ENCODE peak calls at places on chromosomes 6 and 20, in ten cellular contexts. D, Y, O, C, W, K, R, J, G and L are unnamed samples.

GRCh38 chr6:71478834-71479541 is 190.4 kb downstream of the OGFRL1 start:
- DNase-seq in D (no peak), Y (peak), O (no peak), C (no peak), W (no peak), K (no peak), R (no peak), J (no peak), G (peak), L (peak)

GRCh38 chr6:14309516-14309915 is 191.9 kb downstream of the CD83 start:
- DNase-seq in D (no peak), Y (no peak), O (no peak), C (no peak), W (no peak), K (no peak), R (no peak), J (no peak), G (no peak), L (no peak)

GRCh38 chr6:31622678-31623077 is 2.2 kb downstream of the PRRC2A start:
- DNase-seq in D (peak), Y (no peak), O (no peak), C (no peak), W (no peak), K (no peak), R (no peak), J (peak), G (no peak), L (peak)

GRCh38 chr6:3159805-3160781 is 2.7 kb upstream of the TUBB2A start:
- DNase-seq in D (no peak), Y (no peak), O (peak), C (peak), W (no peak), K (no peak), R (peak), J (peak), G (no peak), L (peak)

GRCh38 chr6:137808836-137809315 is 58.2 kb upstream of the TNFAIP3 start:
- DNase-seq in D (no peak), Y (no peak), O (no peak), C (no peak), W (no peak), K (no peak), R (no peak), J (peak), G (no peak), L (peak)

GRCh38 chr20:21357851-21358250 is 39.5 kb downstream of the NKX2-4 start:
- DNase-seq in D (no peak), Y (peak), O (no peak), C (no peak), W (no peak), K (no peak), R (no peak), J (no peak), G (no peak), L (no peak)

GRCh38 chr6:9140181-9140580 is 704.8 kb upstream of the SLC35B3 start:
- DNase-seq in D (peak), Y (no peak), O (peak), C (peak), W (no peak), K (no peak), R (no peak), J (no peak), G (no peak), L (peak)

GRCh38 chr6:168031411-168032382 is 34.2 kb downstream of the KIF25 start:
- DNase-seq in D (no peak), Y (no peak), O (no peak), C (no peak), W (no peak), K (no peak), R (no peak), J (peak), G (peak), L (no peak)

GRCh38 chr6:158938811-158939254 is 61.2 kb downstream of the RSPH3 start:
- DNase-seq in D (peak), Y (peak), O (peak), C (no peak), W (no peak), K (no peak), R (no peak), J (peak), G (peak), L (peak)

GRCh38 chr6:11201772-11202512 is 30.5 kb downstream of the NEDD9 start:
- DNase-seq in D (no peak), Y (no peak), O (no peak), C (no peak), W (no peak), K (no peak), R (no peak), J (no peak), G (no peak), L (no peak)

GRCh38 chr6:104959453-104959858 is 2.5 kb downstream of the LIN28B start:
- DNase-seq in D (no peak), Y (no peak), O (no peak), C (no peak), W (no peak), K (no peak), R (no peak), J (peak), G (no peak), L (no peak)

GRCh38 chr20:58209652-58210397 is 18.6 kb downstream of the ANKRD60 start:
- DNase-seq in D (peak), Y (peak), O (peak), C (peak), W (no peak), K (peak), R (peak), J (peak), G (peak), L (peak)

GRCh38 chr6:137743493-137743892 is 123.6 kb upstream of the TNFAIP3 start:
- DNase-seq in D (no peak), Y (no peak), O (no peak), C (no peak), W (no peak), K (no peak), R (no peak), J (no peak), G (no peak), L (peak)

GRCh38 chr6:46772754-46773153 is 20.4 kb upstream of the MEP1A start:
- DNase-seq in D (no peak), Y (no peak), O (peak), C (no peak), W (no peak), K (no peak), R (no peak), J (peak), G (no peak), L (no peak)

GRCh38 chr6:195861-196360 is 96.4 kb upstream of the DUSP22 start:
- DNase-seq in D (no peak), Y (no peak), O (no peak), C (no peak), W (no peak), K (no peak), R (no peak), J (no peak), G (peak), L (no peak)

GRCh38 chr6:166204852-166205650 is 37.4 kb upstream of the TBXT start:
- DNase-seq in D (peak), Y (no peak), O (no peak), C (no peak), W (no peak), K (no peak), R (no peak), J (no peak), G (no peak), L (no peak)

GRCh38 chr20:12984863-12985262 is 23.9 kb upstream of the SPTLC3 start:
- DNase-seq in D (no peak), Y (no peak), O (no peak), C (no peak), W (no peak), K (no peak), R (no peak), J (no peak), G (no peak), L (peak)

GRCh38 chr6:163998496-163998895 is 584.0 kb downstream of the QKI start:
- DNase-seq in D (no peak), Y (no peak), O (no peak), C (no peak), W (no peak), K (no peak), R (no peak), J (no peak), G (no peak), L (no peak)

GRCh38 chr6:135083992-135084915 is 29.6 kb upstream of the HBS1L start:
- DNase-seq in D (no peak), Y (no peak), O (no peak), C (no peak), W (no peak), K (no peak), R (no peak), J (no peak), G (no peak), L (no peak)

GRCh38 chr20:2671977-2672376 is 8.0 kb upstream of the IDH3B start:
- DNase-seq in D (no peak), Y (no peak), O (no peak), C (peak), W (no peak), K (no peak), R (no peak), J (peak), G (no peak), L (no peak)

GRCh38 chr6:149646599-149646998 is 1.9 kb downstream of the KATNA1 start:
- DNase-seq in D (no peak), Y (no peak), O (no peak), C (no peak), W (no peak), K (no peak), R (no peak), J (no peak), G (no peak), L (no peak)

GRCh38 chr6:109336221-109336955 is 45.9 kb downstream of the CD164 start:
- DNase-seq in D (peak), Y (peak), O (peak), C (no peak), W (no peak), K (no peak), R (no peak), J (no peak), G (peak), L (peak)

GRCh38 chr6:53441035-53441493 is 92.3 kb upstream of the ELOVL5 start:
- DNase-seq in D (no peak), Y (no peak), O (no peak), C (no peak), W (no peak), K (no peak), R (no peak), J (no peak), G (peak), L (no peak)

GRCh38 chr6:21769405-21769851 is 175.9 kb downstream of the SOX4 start:
- DNase-seq in D (no peak), Y (peak), O (no peak), C (no peak), W (no peak), K (no peak), R (no peak), J (no peak), G (peak), L (peak)

GRCh38 chr6:106685833-106686232 is 56.5 kb downstream of the QRSL1 start:
- DNase-seq in D (no peak), Y (no peak), O (no peak), C (no peak), W (no peak), K (no peak), R (no peak), J (no peak), G (no peak), L (peak)

GRCh38 chr6:14228571-14228970 is 111.0 kb downstream of the CD83 start:
- DNase-seq in D (peak), Y (peak), O (no peak), C (no peak), W (no peak), K (no peak), R (no peak), J (no peak), G (peak), L (no peak)

GRCh38 chr6:154508573-154509375 is 1.7 kb downstream of the CNKSR3 start:
- DNase-seq in D (no peak), Y (no peak), O (peak), C (no peak), W (no peak), K (no peak), R (no peak), J (no peak), G (peak), L (peak)

GRCh38 chr6:154509421-154510143 is 903 bp downstream of the CNKSR3 start:
- DNase-seq in D (peak), Y (peak), O (peak), C (peak), W (no peak), K (no peak), R (no peak), J (no peak), G (peak), L (peak)

GRCh38 chr6:154512214-154512613 is 1.7 kb upstream of the CNKSR3 start:
- DNase-seq in D (no peak), Y (no peak), O (no peak), C (no peak), W (no peak), K (no peak), R (no peak), J (no peak), G (no peak), L (no peak)

GRCh38 chr6:154511735-154512097 is 1.2 kb upstream of the CNKSR3 start:
- DNase-seq in D (no peak), Y (no peak), O (no peak), C (no peak), W (no peak), K (no peak), R (no peak), J (no peak), G (no peak), L (no peak)

GRCh38 chr6:154510144-154510905 is at the start of gene CNKSR3:
- DNase-seq in D (peak), Y (peak), O (peak), C (peak), W (peak), K (no peak), R (no peak), J (peak), G (peak), L (peak)
- H3K4me3 ChIP-seq in D (peak), Y (peak), O (peak), C (peak), W (peak), K (peak), R (peak), J (peak), G (peak), L (peak)

GRCh38 chr6:30071081-30071818 is 4.3 kb downstream of the PPP1R11 start:
- DNase-seq in D (no peak), Y (peak), O (no peak), C (no peak), W (no peak), K (no peak), R (no peak), J (no peak), G (peak), L (no peak)
- TF ChIP-seq CTCF in D (no peak), Y (no peak), O (no peak), C (no peak), W (no peak), K (no peak), R (no peak), J (no peak), G (no peak), L (no peak)

GRCh38 chr6:99458319-99458718 is 33.2 kb upstream of the PNISR start:
- DNase-seq in D (no peak), Y (peak), O (no peak), C (no peak), W (no peak), K (peak), R (no peak), J (peak), G (peak), L (peak)
- H3K4me3 ChIP-seq in D (no peak), Y (no peak), O (no peak), C (no peak), W (no peak), K (no peak), R (no peak), J (no peak), G (no peak), L (no peak)

GRCh38 chr6:169564453-169565240 is 137.2 kb downstream of the WDR27 start:
- DNase-seq in D (no peak), Y (no peak), O (no peak), C (no peak), W (no peak), K (no peak), R (no peak), J (no peak), G (no peak), L (no peak)
- TF ChIP-seq CTCF in D (no peak), Y (no peak), O (no peak), C (no peak), W (peak), K (peak), R (no peak), J (no peak), G (no peak), L (no peak)

GRCh38 chr20:18701969-18702368 is 111.6 kb upstream of the SCP2D1 start:
- DNase-seq in D (no peak), Y (no peak), O (no peak), C (no peak), W (no peak), K (no peak), R (no peak), J (no peak), G (no peak), L (no peak)

GRCh38 chr20:18705490-18705889 is 108.1 kb upstream of the SCP2D1 start:
- DNase-seq in D (no peak), Y (peak), O (no peak), C (no peak), W (no peak), K (no peak), R (no peak), J (no peak), G (peak), L (peak)

GRCh38 chr20:18702736-18703135 is 110.8 kb upstream of the SCP2D1 start:
- DNase-seq in D (no peak), Y (peak), O (no peak), C (no peak), W (no peak), K (no peak), R (no peak), J (no peak), G (peak), L (peak)

GRCh38 chr20:18705906-18706305 is 107.7 kb upstream of the SCP2D1 start:
- DNase-seq in D (no peak), Y (no peak), O (no peak), C (no peak), W (no peak), K (no peak), R (no peak), J (no peak), G (peak), L (no peak)
- H3K4me3 ChIP-seq in D (no peak), Y (no peak), O (no peak), C (no peak), W (no peak), K (no peak), R (no peak), J (no peak), G (no peak), L (no peak)

GRCh38 chr6:93358435-93358834 is 60.9 kb downstream of the EPHA7 start:
- DNase-seq in D (no peak), Y (no peak), O (no peak), C (no peak), W (no peak), K (no peak), R (no peak), J (no peak), G (no peak), L (no peak)
- TF ChIP-seq CTCF in D (no peak), Y (no peak), O (no peak), C (no peak), W (no peak), K (no peak), R (no peak), J (no peak), G (no peak), L (no peak)

GRCh38 chr6:41621367-41621766 is 16.9 kb upstream of the MDFI start:
- DNase-seq in D (no peak), Y (no peak), O (no peak), C (no peak), W (no peak), K (no peak), R (no peak), J (no peak), G (no peak), L (no peak)
- H3K4me3 ChIP-seq in D (no peak), Y (no peak), O (no peak), C (no peak), W (no peak), K (no peak), R (no peak), J (no peak), G (no peak), L (no peak)